ENCODE peak calls at places on chromosomes 11 and 22, in nine cellular contexts. O is WERI-Rb-1, K is A549, V is kidney epithelial cell, Q is transverse colon, L is fibroblast of the aortic adventitia, W is AG04450, R is mucosa of descending colon, A is brain microvascular endothelial cell. M is an unnamed sample.

GRCh38 chr11:122733301-122733686 is 77.8 kb downstream of the UBASH3B start:
- DNase-seq in O (no peak), K (peak; percentile 54), V (no peak), Q (no peak), L (peak; percentile 94), W (peak; percentile 68), R (no peak), A (peak; percentile 98), M (no peak)

GRCh38 chr11:108111126-108111525 is 10.2 kb upstream of the ACAT1 start:
- DNase-seq in O (no peak), K (no peak), V (no peak), Q (no peak), L (no peak), W (no peak), R (no peak), A (no peak), M (no peak)

GRCh38 chr11:64990222-64990918 is 6.4 kb downstream of the BATF2 start:
- DNase-seq in O (no peak), K (no peak), V (no peak), Q (no peak), L (peak; percentile 33), W (no peak), R (peak; percentile 29), A (peak; percentile 26), M (peak; percentile 34)

GRCh38 chr11:32581556-32581955 is 2.1 kb upstream of the EIF3M start:
- DNase-seq in O (no peak), K (no peak), V (no peak), Q (no peak), L (no peak), W (no peak), R (no peak), A (no peak), M (no peak)

GRCh38 chr11:58618215-58618614 is 4.2 kb upstream of the CNTF start:
- DNase-seq in O (peak; percentile 11), K (peak; percentile 8), V (no peak), Q (no peak), L (no peak), W (no peak), R (no peak), A (no peak), M (no peak)

GRCh38 chr22:35335936-35336781 is 36.5 kb downstream of the TOM1 start:
- DNase-seq in O (no peak), K (no peak), V (no peak), Q (no peak), L (no peak), W (no peak), R (no peak), A (no peak), M (no peak)

GRCh38 chr11:113446112-113446511 is 29.1 kb downstream of the DRD2 start:
- DNase-seq in O (no peak), K (no peak), V (no peak), Q (no peak), L (no peak), W (no peak), R (no peak), A (peak; percentile 14), M (peak; percentile 66)

GRCh38 chr22:42284230-42284591 is 13.8 kb upstream of the TCF20 start:
- DNase-seq in O (no peak), K (no peak), V (no peak), Q (no peak), L (no peak), W (no peak), R (no peak), A (no peak), M (no peak)

GRCh38 chr22:20653012-20653794 is 120.7 kb upstream of the SERPIND1 start:
- DNase-seq in O (no peak), K (no peak), V (no peak), Q (no peak), L (no peak), W (no peak), R (no peak), A (no peak), M (no peak)

DNA sequence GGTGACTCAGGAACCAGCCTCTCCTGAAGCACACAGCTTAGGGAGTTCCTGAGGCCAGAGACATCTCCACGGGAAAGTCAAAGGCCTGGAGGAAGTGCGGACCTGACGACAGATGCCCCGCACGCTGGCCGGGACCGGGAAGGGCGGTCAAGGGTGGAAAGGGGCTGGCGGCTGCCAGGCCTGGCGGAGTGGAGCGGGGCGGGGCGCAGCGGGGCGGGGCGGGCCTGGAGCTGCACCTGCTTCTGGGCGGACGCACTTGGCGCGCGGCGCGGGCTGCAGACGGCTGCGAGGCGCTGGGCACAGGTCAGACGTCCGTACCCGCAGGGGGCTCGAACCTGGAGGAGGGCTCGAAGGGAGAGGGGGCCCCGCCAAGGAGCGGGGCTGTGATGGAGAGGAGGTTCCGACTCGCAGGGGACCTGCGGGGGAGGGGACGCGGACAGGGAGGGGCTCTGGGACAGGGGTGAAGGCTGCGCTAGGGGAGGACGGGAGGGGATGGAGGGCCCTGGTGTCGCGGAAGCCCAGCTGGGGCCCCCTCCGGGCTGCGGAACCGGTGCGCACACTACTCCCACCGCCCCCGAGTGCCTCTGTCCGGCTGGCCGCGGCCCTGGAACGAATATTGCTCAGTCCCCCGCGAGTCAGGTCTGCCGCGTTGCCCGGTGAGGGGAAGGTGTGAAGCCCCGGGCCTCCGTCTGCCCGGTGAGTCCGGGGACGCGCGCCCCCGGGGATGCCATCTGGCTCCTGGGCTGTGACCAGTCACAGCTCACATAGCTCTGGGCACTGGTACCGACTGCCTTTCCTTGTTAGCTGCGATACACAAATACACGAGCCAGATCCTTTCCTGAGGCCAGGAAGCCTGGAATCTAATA is at the start of gene TMEM45B:
- DNase-seq in O (peak; percentile 25), K (no peak), V (no peak), Q (peak; percentile 82), L (no peak), W (no peak), R (peak; percentile 89), A (no peak), M (no peak)
- H3K4me3 ChIP-seq in O (peak within 1 kb of the TSS; percentile 46), K (peak within 1 kb of the TSS; percentile 34), V (peak within 1 kb of the TSS; percentile 25), Q (peak within 1 kb of the TSS; percentile 24), L (no peak within 1 kb of the TSS), W (no peak within 1 kb of the TSS), R (peak within 1 kb of the TSS; percentile 40), A (no peak within 1 kb of the TSS), M (no peak within 1 kb of the TSS)

GRCh38 chr22:36409067-36409466 is 21.3 kb upstream of the MYH9 start:
- DNase-seq in O (no peak), K (no peak), V (no peak), Q (no peak), L (no peak), W (no peak), R (no peak), A (no peak), M (no peak)

GRCh38 chr22:36411589-36412258 is 24.0 kb upstream of the MYH9 start:
- DNase-seq in O (no peak), K (no peak), V (no peak), Q (peak; percentile 70), L (no peak), W (no peak), R (no peak), A (no peak), M (no peak)

GRCh38 chr22:36413022-36413770 is 25.4 kb upstream of the MYH9 start:
- DNase-seq in O (no peak), K (no peak), V (no peak), Q (no peak), L (no peak), W (no peak), R (no peak), A (no peak), M (no peak)

GRCh38 chr22:36406721-36407120 is 19.0 kb upstream of the MYH9 start:
- DNase-seq in O (no peak), K (no peak), V (no peak), Q (no peak), L (no peak), W (no peak), R (no peak), A (no peak), M (no peak)

GRCh38 chr22:36409911-36410756 is 22.4 kb upstream of the MYH9 start:
- DNase-seq in O (no peak), K (no peak), V (peak; percentile 95), Q (peak; percentile 96), L (no peak), W (no peak), R (peak; percentile 94), A (no peak), M (peak; percentile 77)
- TF ChIP-seq CTCF in O (no peak), K (no peak), V (no peak), Q (peak; percentile 85), L (no peak), W (no peak), R (no peak), A (peak; percentile 18), M (no peak)

GRCh38 chr11:60950024-60950423 is 2.0 kb downstream of the SLC15A3 start:
- DNase-seq in O (no peak), K (no peak), V (no peak), Q (no peak), L (no peak), W (no peak), R (no peak), A (no peak), M (no peak)
- H3K4me3 ChIP-seq in O (no peak overlapping the region), K (no peak overlapping the region), V (no peak overlapping the region), Q (no peak overlapping the region), L (peak overlapping the region; percentile 31), W (no peak overlapping the region), R (no peak overlapping the region), A (no peak overlapping the region), M (peak overlapping the region; percentile 73)

GRCh38 chr11:130467116-130467990 is 18.9 kb downstream of the ADAMTS15 start:
- DNase-seq in O (no peak), K (no peak), V (no peak), Q (no peak), L (no peak), W (no peak), R (no peak), A (no peak), M (no peak)

GRCh38 chr11:130462101-130462885 is 13.8 kb downstream of the ADAMTS15 start:
- DNase-seq in O (no peak), K (no peak), V (no peak), Q (no peak), L (no peak), W (no peak), R (no peak), A (no peak), M (no peak)

GRCh38 chr11:130464289-130464812 is 15.9 kb downstream of the ADAMTS15 start:
- DNase-seq in O (no peak), K (no peak), V (no peak), Q (no peak), L (peak; percentile 45), W (no peak), R (no peak), A (no peak), M (no peak)

GRCh38 chr11:130462931-130463330 is 14.5 kb downstream of the ADAMTS15 start:
- DNase-seq in O (no peak), K (no peak), V (no peak), Q (no peak), L (no peak), W (no peak), R (no peak), A (no peak), M (no peak)

DNA sequence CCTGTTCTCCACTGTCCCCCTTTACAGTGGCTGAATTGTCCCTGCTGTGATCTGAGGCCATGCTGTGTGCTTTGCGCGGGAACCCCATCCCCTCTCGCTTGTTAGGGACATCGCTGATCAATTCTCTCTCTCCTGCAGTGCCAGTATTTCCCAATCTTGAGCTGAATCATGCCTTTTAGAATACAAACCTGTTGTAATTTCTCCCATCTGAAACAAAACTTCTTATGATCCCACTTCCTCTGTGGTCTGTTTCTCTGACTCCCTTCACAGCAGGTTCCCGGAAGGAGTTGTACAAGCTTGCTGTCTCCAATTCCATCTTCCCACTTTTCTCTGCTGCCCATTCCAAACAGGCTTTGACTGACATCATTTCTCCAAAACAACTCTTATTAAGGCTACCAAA is 16.8 kb downstream of the ADAMTS15 start:
- DNase-seq in O (no peak), K (no peak), V (no peak), Q (no peak), L (no peak), W (no peak), R (no peak), A (peak; percentile 15), M (no peak)
- TF ChIP-seq CTCF in O (no peak), K (no peak), V (no peak), Q (no peak), L (no peak), W (no peak), R (no peak), A (no peak), M (no peak)